ENCODE peak calls at places on chromosome 2, in nine cellular contexts. Z, N, V, P, F, E, K, H and A are unnamed samples. For H3K4me1, the result is how much of the 10 kb centered on the place peaks cover.

GRCh38 chr2:190093793-190094192 is 31.3 kb upstream of the MSTN start:
- DNase-seq in Z (no peak), V (no peak), H (no peak), K (peak), P (no peak), N (no peak), F (peak), E (no peak), A (no peak)

GRCh38 chr2:33034784-33035183 is 88.0 kb downstream of the LTBP1 start:
- DNase-seq in N (no peak), Z (no peak), P (peak), E (no peak), H (no peak), V (no peak), F (no peak), K (no peak), A (no peak)

GRCh38 chr2:111207892-111208291 is 87.2 kb downstream of the BCL2L11 start:
- DNase-seq in E (no peak), H (no peak), K (no peak), Z (no peak), N (no peak), V (no peak), F (no peak), P (no peak), A (no peak)

GRCh38 chr2:42339191-42339912 is 21.7 kb downstream of the COX7A2L start:
- DNase-seq in K (no peak), F (no peak), H (peak), Z (no peak), V (no peak), N (no peak), P (no peak), E (no peak), A (no peak)

GRCh38 chr2:99337931-99338580 is 867 bp downstream of the EIF5B start:
- DNase-seq in F (no peak), N (no peak), P (peak), V (peak), E (no peak), K (no peak), H (peak), Z (peak), A (no peak)

GRCh38 chr2:113240915-113241911 is 37.5 kb downstream of the PAX8 start:
- DNase-seq in Z (peak), N (no peak), E (no peak), P (peak), V (peak), H (no peak), F (peak), K (peak), A (peak)

GRCh38 chr2:123098618-123099017 is 926.5 kb upstream of the CNTNAP5 start:
- DNase-seq in Z (no peak), H (no peak), P (no peak), E (no peak), N (no peak), V (no peak), F (no peak), K (no peak), A (no peak)

GRCh38 chr2:1757567-1757966 is 13.3 kb upstream of the PXDN start:
- DNase-seq in H (no peak), K (no peak), V (no peak), E (no peak), P (no peak), Z (no peak), F (no peak), N (no peak), A (no peak)

GRCh38 chr2:126796931-126797621 is 101.6 kb upstream of the TEX51 start:
- DNase-seq in K (no peak), E (peak), P (no peak), Z (no peak), V (no peak), H (no peak), F (no peak), N (no peak), A (no peak)

GRCh38 chr2:205086689-205087088 is 541.4 kb downstream of the PARD3B start:
- DNase-seq in E (no peak), F (no peak), Z (peak), P (no peak), V (no peak), N (no peak), K (no peak), H (no peak), A (no peak)

GRCh38 chr2:220002699-220003098 is 375.3 kb downstream of the SLC4A3 start:
- DNase-seq in H (no peak), P (no peak), F (no peak), V (no peak), Z (no peak), K (no peak), N (no peak), E (no peak), A (no peak)

GRCh38 chr2:239118675-239119211 is 270.9 kb downstream of the TWIST2 start:
- DNase-seq in Z (no peak), E (no peak), K (no peak), V (no peak), F (no peak), P (no peak), H (no peak), N (no peak), A (no peak)

GRCh38 chr2:45731146-45731545 is 79.7 kb downstream of the PRKCE start:
- DNase-seq in Z (no peak), K (no peak), V (no peak), N (no peak), P (peak), F (no peak), H (no peak), E (no peak), A (no peak)

GRCh38 chr2:217798743-217799552 is 203.8 kb downstream of the TNS1 start:
- DNase-seq in N (no peak), E (peak), P (no peak), K (no peak), Z (no peak), F (peak), V (no peak), H (no peak), A (peak)

GRCh38 chr2:240163844-240164574 is 23.6 kb upstream of the OTOS start:
- DNase-seq in H (no peak), E (no peak), V (no peak), K (no peak), P (no peak), N (peak), F (no peak), Z (no peak), A (no peak)

GRCh38 chr2:1429895-1430294 is 16.6 kb downstream of the TPO start:
- DNase-seq in H (no peak), V (no peak), E (no peak), F (no peak), P (no peak), Z (no peak), K (no peak), N (no peak), A (no peak)

GRCh38 chr2:129118296-129118695 is 799.6 kb upstream of the HS6ST1 start:
- DNase-seq in V (no peak), H (no peak), N (no peak), F (no peak), Z (no peak), P (no peak), E (no peak), K (no peak), A (no peak)

GRCh38 chr2:128347701-128348504 is 29.2 kb upstream of the HS6ST1 start:
- DNase-seq in E (no peak), H (peak), N (no peak), P (no peak), V (no peak), K (peak), Z (peak), F (peak), A (peak)

GRCh38 chr2:50066858-50067257 is 912.5 kb upstream of the FSHR start:
- DNase-seq in V (no peak), Z (peak), N (no peak), P (no peak), K (no peak), H (no peak), E (no peak), F (no peak), A (no peak)

GRCh38 chr2:26469092-26469710 is 8.7 kb downstream of the OTOF start:
- DNase-seq in V (peak), N (peak), P (peak), F (no peak), H (peak), K (no peak), E (peak), Z (peak), A (no peak)

GRCh38 chr2:178796079-178796677 is 11.0 kb downstream of the TTN start:
- DNase-seq in E (no peak), V (peak), N (no peak), P (peak), K (no peak), H (no peak), F (no peak), Z (peak), A (no peak)

GRCh38 chr2:28649481-28650260 is 102.0 kb upstream of the PPP1CB start:
- DNase-seq in K (no peak), V (peak), P (peak), E (no peak), H (no peak), Z (peak), N (peak), F (no peak), A (no peak)

GRCh38 chr2:110647777-110648176 is 30.1 kb downstream of the BUB1 start:
- DNase-seq in E (no peak), F (no peak), Z (no peak), K (no peak), P (no peak), V (no peak), N (no peak), H (no peak), A (no peak)

GRCh38 chr2:42954227-42954962 is 162.0 kb upstream of the HAAO start:
- DNase-seq in H (peak), N (peak), F (no peak), Z (no peak), P (no peak), E (no peak), K (no peak), V (no peak), A (no peak)

GRCh38 chr2:234705108-234705507 is 208.2 kb upstream of the ARL4C start:
- DNase-seq in V (no peak), P (peak), F (no peak), K (no peak), E (no peak), N (no peak), H (no peak), Z (no peak), A (no peak)

GRCh38 chr2:47719099-47719498 is 63.8 kb upstream of the MSH6 start:
- DNase-seq in K (no peak), F (no peak), P (no peak), N (no peak), E (no peak), Z (no peak), V (no peak), H (no peak), A (no peak)

GRCh38 chr2:186535861-186536260 is 49.8 kb downstream of the ZC3H15 start:
- DNase-seq in P (no peak), K (no peak), Z (peak), N (no peak), H (no peak), E (no peak), V (no peak), F (no peak), A (no peak)

GRCh38 chr2:104793971-104794370 is 59.9 kb upstream of the POU3F3 start:
- DNase-seq in K (no peak), P (no peak), E (no peak), Z (no peak), H (no peak), N (no peak), F (no peak), V (no peak), A (no peak)

GRCh38 chr2:160207804-160208661 is 8.0 kb upstream of the ITGB6 start:
- DNase-seq in N (peak), K (peak), P (peak), Z (no peak), V (no peak), E (peak), F (peak), H (peak), A (peak)

GRCh38 chr2:86628091-86628522 is 4.4 kb upstream of the RNF103 start:
- DNase-seq in H (no peak), Z (no peak), V (no peak), K (no peak), P (no peak), F (no peak), E (no peak), N (peak), A (no peak)

GRCh38 chr2:147715807-147716206 is 129.0 kb upstream of the ACVR2A start:
- DNase-seq in P (no peak), K (no peak), E (no peak), N (no peak), H (no peak), Z (no peak), F (no peak), V (no peak), A (no peak)

GRCh38 chr2:170975127-170975942 is 46.3 kb downstream of the GORASP2 start:
- DNase-seq in F (no peak), K (no peak), V (no peak), Z (no peak), E (no peak), N (no peak), H (no peak), P (no peak), A (no peak)

GRCh38 chr2:1614564-1614963 is 129.8 kb downstream of the PXDN start:
- DNase-seq in F (no peak), H (no peak), K (no peak), V (no peak), P (no peak), N (no peak), E (no peak), Z (peak), A (no peak)

GRCh38 chr2:97730245-97730644 is 16.9 kb downstream of the ZAP70 start:
- DNase-seq in N (no peak), V (no peak), Z (no peak), K (no peak), P (peak), H (no peak), E (no peak), F (no peak), A (no peak)

GRCh38 chr2:47008381-47009280 is 93.0 kb upstream of the MCFD2 start:
- DNase-seq in P (no peak), K (no peak), V (no peak), F (peak), E (no peak), N (no peak), H (peak), Z (peak), A (no peak)

GRCh38 chr2:42800981-42801380 is 8.6 kb upstream of the HAAO start:
- DNase-seq in F (no peak), P (no peak), Z (no peak), E (no peak), V (no peak), N (no peak), H (no peak), K (no peak), A (no peak)

GRCh38 chr2:221570321-221571107 is 1.6 kb downstream of the EPHA4 start:
- DNase-seq in K (no peak), F (peak), Z (peak), H (peak), E (peak), P (peak), N (peak), V (no peak), A (no peak)

GRCh38 chr2:102798181-102798580 is 36.4 kb downstream of the TMEM182 start:
- DNase-seq in F (no peak), K (no peak), N (no peak), V (no peak), Z (no peak), P (no peak), H (no peak), E (no peak), A (no peak)

GRCh38 chr2:108833219-108833618 is 46.6 kb downstream of the CCDC138 start:
- DNase-seq in N (no peak), Z (no peak), V (no peak), E (no peak), H (no peak), P (no peak), K (no peak), F (no peak), A (no peak)

DNA sequence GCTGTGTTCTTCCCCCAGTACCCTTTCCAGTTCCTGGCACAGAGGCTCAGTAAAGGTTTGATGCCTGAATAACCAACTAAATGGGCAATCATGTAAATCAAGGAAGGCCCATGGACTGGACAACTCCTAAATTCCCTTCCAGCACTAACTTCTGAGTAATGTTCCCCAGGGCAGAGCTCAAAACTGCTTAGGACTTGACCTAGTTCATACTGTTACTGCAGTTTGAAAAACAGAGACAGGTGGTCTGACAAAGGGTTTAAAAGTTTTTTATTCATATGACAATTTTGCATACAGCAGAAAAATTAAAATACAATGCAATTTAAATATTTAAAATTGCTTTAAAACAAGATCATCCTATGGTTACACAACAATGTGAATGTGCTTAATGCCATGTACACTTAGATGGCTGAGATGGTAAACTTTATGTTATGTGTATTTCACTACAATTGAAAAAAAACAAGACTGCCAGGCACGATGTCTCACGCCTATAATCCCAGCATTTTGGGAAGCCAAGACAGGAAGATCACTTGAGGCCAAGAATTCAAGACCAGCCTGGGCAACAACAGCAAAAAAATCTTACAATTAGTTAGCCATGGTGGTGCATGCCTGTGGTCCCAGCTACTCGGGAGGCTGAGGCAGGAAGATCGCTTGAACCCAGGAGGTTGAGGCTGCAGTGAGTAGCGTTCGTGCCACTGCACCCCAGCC is 26.3 kb downstream of the PCBP1 start:
- DNase-seq in N (no peak), P (no peak), Z (no peak), K (no peak), F (peak), E (no peak), V (no peak), H (no peak), A (no peak)
- H3K4me1 ChIP-seq in N (under half), P (under half), Z (under half), K (under half), F (under half), E (under half), V (under half), H (under half), A (under half)

DNA sequence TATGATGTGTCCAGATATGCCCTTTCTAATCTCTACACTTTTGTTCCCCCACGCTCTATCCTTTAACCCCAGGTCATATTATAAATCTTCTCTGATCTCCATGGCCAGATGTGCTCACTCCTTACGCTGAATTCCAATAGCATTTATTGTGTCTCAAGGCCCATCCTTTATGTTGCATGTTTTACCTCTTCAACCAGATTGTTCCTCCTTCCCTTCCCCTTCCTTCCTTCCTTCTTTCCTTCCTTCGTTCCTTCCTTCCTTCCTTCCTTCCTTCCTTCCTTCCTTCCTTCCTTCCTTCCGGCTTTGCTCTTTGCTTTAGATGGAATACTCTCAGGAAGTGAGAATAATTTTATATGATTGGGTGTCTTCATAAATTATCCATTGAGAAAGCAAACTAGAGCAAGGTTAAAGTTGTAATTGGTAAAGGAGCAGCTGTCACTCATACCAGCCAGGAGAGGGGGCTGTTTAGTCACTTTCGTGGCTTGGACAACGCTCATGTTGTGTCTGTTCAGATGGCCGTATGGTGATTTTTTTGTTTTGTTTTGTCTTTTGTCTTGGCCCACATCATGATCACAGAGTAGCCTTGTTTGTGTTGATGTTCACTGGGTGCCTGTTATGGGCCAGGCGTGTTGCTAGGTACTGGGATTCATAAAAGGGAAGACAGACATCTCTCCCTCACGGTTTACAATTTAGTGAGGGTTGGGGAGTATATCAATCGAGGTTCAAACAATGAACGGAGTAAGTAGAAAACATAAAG is 68.0 kb downstream of the DAW1 start:
- DNase-seq in F (peak), E (no peak), N (no peak), K (no peak), Z (peak), P (peak), V (peak), H (peak), A (no peak)
- TF ChIP-seq CTCF in F (peak), E (peak), N (peak), K (no peak), Z (peak), P (peak), V (no peak), H (peak), A (peak)

GRCh38 chr2:231683907-231684306 is 24.4 kb upstream of the PTMA start:
- DNase-seq in Z (no peak), K (no peak), F (no peak), H (no peak), E (no peak), V (no peak), P (no peak), N (no peak), A (no peak)

GRCh38 chr2:231684314-231685223 is 23.8 kb upstream of the PTMA start:
- DNase-seq in V (no peak), F (no peak), Z (no peak), P (no peak), K (no peak), H (peak), N (peak), E (no peak), A (no peak)

GRCh38 chr2:231686192-231687100 is 21.9 kb upstream of the PTMA start:
- DNase-seq in Z (no peak), P (no peak), V (no peak), H (peak), N (no peak), K (no peak), F (no peak), E (no peak), A (no peak)

GRCh38 chr2:231687133-231687852 is 21.0 kb upstream of the PTMA start:
- DNase-seq in F (peak), H (peak), N (peak), E (peak), K (no peak), P (no peak), V (peak), Z (peak), A (no peak)

DNA sequence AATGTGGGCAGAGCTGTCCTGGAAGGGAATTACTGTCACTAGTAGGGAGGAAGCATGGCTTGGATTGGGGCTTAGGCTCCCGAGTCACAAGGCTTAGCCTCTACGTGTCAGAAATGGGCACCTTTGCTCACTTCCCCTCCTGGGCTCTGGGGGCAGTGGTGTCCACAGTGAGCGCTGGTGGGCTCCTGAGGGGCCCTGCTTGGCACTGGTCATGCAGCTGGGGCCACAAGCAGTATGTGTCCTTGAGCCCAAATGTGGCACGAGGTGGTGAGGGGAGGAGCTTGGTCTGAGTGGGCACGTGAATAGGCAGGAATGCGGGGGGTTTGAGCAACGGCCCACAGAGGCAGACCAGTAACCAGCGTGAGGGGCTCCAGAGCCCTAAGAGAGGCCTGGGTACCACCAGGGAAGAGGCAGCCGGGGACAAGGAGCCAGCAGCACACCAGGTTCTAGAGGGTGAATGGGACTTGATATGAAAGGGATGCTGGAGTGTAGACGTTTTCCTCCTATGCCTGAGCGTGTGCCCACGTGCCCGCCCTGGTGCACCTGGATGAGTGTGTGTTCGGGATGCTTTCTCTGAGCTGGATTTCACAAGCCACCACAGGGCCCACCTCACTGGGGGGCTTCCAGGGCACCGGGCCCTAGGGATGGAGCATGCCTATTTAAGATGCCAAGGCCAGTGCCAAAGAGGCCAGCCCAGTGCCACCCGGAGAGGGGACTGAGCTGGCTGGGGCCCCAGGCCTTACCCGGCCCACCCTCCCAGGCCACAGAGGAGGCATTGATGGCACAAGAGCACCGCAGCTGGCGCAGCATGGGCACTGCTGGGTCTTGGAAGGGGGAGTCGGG is 22.8 kb upstream of the PTMA start:
- DNase-seq in H (peak), V (no peak), P (no peak), K (no peak), F (no peak), N (no peak), Z (no peak), E (no peak), A (no peak)
- H3K4me1 ChIP-seq in H (under half), V (under half), P (under half), K (under half), F (under half), N (under half), Z (under half), E (under half), A (under half)

GRCh38 chr2:31251018-31251417 is 17.1 kb downstream of the EHD3 start:
- DNase-seq in V (no peak), E (no peak), H (no peak), K (no peak), N (no peak), P (no peak), F (no peak), Z (no peak), A (no peak)
- TF ChIP-seq CTCF in V (no peak), E (no peak), H (no peak), K (no peak), N (no peak), P (no peak), F (no peak), Z (no peak), A (no peak)